ENCODE peak calls at places on chromosomes 7 and 10, in four cellular contexts. One of them, this sample, is unnamed.

GRCh38 chr10:31686566-31686965 is 242.1 kb downstream of the ARHGAP12 start:
- ATAC-seq in gastroesophageal sphincter: peak
- ATAC-seq in Right ventricle myocardium inferior: no peak
- ATAC-seq in left cardiac atrium: no peak
- ATAC-seq in this sample: no peak

GRCh38 chr7:21960922-21961321 is 15.2 kb upstream of the CDCA7L start:
- ATAC-seq in gastroesophageal sphincter: no peak
- ATAC-seq in Right ventricle myocardium inferior: no peak
- ATAC-seq in left cardiac atrium: no peak
- ATAC-seq in this sample: peak

GRCh38 chr7:17041324-17041723 is 159.5 kb upstream of the AGR3 start:
- ATAC-seq in gastroesophageal sphincter: peak
- ATAC-seq in Right ventricle myocardium inferior: peak
- ATAC-seq in left cardiac atrium: peak
- ATAC-seq in this sample: no peak

GRCh38 chr10:111999915-112000302 is 183.7 kb downstream of the GPAM start:
- ATAC-seq in gastroesophageal sphincter: no peak
- ATAC-seq in Right ventricle myocardium inferior: no peak
- ATAC-seq in left cardiac atrium: no peak
- ATAC-seq in this sample: no peak

GRCh38 chr10:113485801-113486200 is 67.1 kb upstream of the HABP2 start:
- ATAC-seq in gastroesophageal sphincter: no peak
- ATAC-seq in Right ventricle myocardium inferior: no peak
- ATAC-seq in left cardiac atrium: no peak
- ATAC-seq in this sample: peak

GRCh38 chr7:22487978-22488642 is 11.9 kb downstream of the STEAP1B start:
- ATAC-seq in gastroesophageal sphincter: no peak
- ATAC-seq in Right ventricle myocardium inferior: no peak
- ATAC-seq in left cardiac atrium: no peak
- ATAC-seq in this sample: no peak

GRCh38 chr7:108459922-108460551 is 3.8 kb upstream of the NRCAM start:
- ATAC-seq in gastroesophageal sphincter: no peak
- ATAC-seq in Right ventricle myocardium inferior: no peak
- ATAC-seq in left cardiac atrium: no peak
- ATAC-seq in this sample: peak

GRCh38 chr7:4849390-4849789 is 12.4 kb downstream of the PAPOLB start:
- ATAC-seq in gastroesophageal sphincter: no peak
- ATAC-seq in Right ventricle myocardium inferior: no peak
- ATAC-seq in left cardiac atrium: no peak
- ATAC-seq in this sample: peak

GRCh38 chr7:6422926-6423632 is 24.7 kb downstream of the DAGLB start:
- ATAC-seq in gastroesophageal sphincter: no peak
- ATAC-seq in Right ventricle myocardium inferior: peak
- ATAC-seq in left cardiac atrium: no peak
- ATAC-seq in this sample: no peak

GRCh38 chr10:7587168-7587864 is 79.5 kb downstream of the ITIH5 start:
- ATAC-seq in gastroesophageal sphincter: no peak
- ATAC-seq in Right ventricle myocardium inferior: no peak
- ATAC-seq in left cardiac atrium: no peak
- ATAC-seq in this sample: no peak

GRCh38 chr7:876077-876971 is at the start of gene GET4:
- ATAC-seq in gastroesophageal sphincter: peak
- ATAC-seq in Right ventricle myocardium inferior: peak
- ATAC-seq in left cardiac atrium: peak
- ATAC-seq in this sample: peak

GRCh38 chr7:24318326-24318725 is 34.3 kb downstream of the NPY start:
- ATAC-seq in gastroesophageal sphincter: no peak
- ATAC-seq in Right ventricle myocardium inferior: no peak
- ATAC-seq in left cardiac atrium: no peak
- ATAC-seq in this sample: no peak

GRCh38 chr7:131057524-131058065 is 270.1 kb upstream of the MKLN1 start:
- ATAC-seq in gastroesophageal sphincter: peak
- ATAC-seq in Right ventricle myocardium inferior: no peak
- ATAC-seq in left cardiac atrium: no peak
- ATAC-seq in this sample: no peak

GRCh38 chr7:106050743-106051110 is 61.4 kb downstream of the SYPL1 start:
- ATAC-seq in gastroesophageal sphincter: peak
- ATAC-seq in Right ventricle myocardium inferior: no peak
- ATAC-seq in left cardiac atrium: peak
- ATAC-seq in this sample: peak

GRCh38 chr7:5514440-5515035 is 90.9 kb upstream of the TNRC18 start:
- ATAC-seq in gastroesophageal sphincter: no peak
- ATAC-seq in Right ventricle myocardium inferior: no peak
- ATAC-seq in left cardiac atrium: no peak
- ATAC-seq in this sample: no peak

GRCh38 chr7:98236366-98237185 is 15.5 kb downstream of the TECPR1 start:
- ATAC-seq in gastroesophageal sphincter: no peak
- ATAC-seq in Right ventricle myocardium inferior: no peak
- ATAC-seq in left cardiac atrium: no peak
- ATAC-seq in this sample: no peak

GRCh38 chr7:134705716-134706115 is 59.1 kb downstream of the BPGM start:
- ATAC-seq in gastroesophageal sphincter: no peak
- ATAC-seq in Right ventricle myocardium inferior: no peak
- ATAC-seq in left cardiac atrium: no peak
- ATAC-seq in this sample: no peak